ENCODE peak calls at places on chromosomes 3 and 15, in six cellular contexts. G, E, H, O, M and L are unnamed samples.
A peak's percentile ranks its signal among the peaks of the same experiment; 100 is the strongest.

GRCh38 chr15:70259640-70260066 is 161.9 kb upstream of the TLE3 start:
- DNase-seq in G (no peak), E (no peak), H (no peak), O (no peak), M (no peak), L (no peak)

GRCh38 chr3:160381470-160381869 is 17.6 kb downstream of the IFT80 start:
- DNase-seq in G (no peak), E (no peak), H (no peak), O (no peak), M (peak; percentile 43), L (no peak)

GRCh38 chr15:85033148-85033547 is 51.5 kb downstream of the PDE8A start:
- DNase-seq in G (no peak), E (no peak), H (no peak), O (no peak), M (no peak), L (no peak)

GRCh38 chr3:116939091-116939490 is 229.5 kb downstream of the TUSC7 start:
- DNase-seq in G (peak; percentile 53), E (no peak), H (no peak), O (no peak), M (no peak), L (no peak)

GRCh38 chr3:16181361-16181760 is 6.9 kb downstream of the GALNT15 start:
- DNase-seq in G (peak; percentile 17), E (peak; percentile 93), H (no peak), O (peak; percentile 81), M (peak; percentile 53), L (no peak)

GRCh38 chr3:9439331-9439730 is 41.9 kb downstream of the SETD5 start:
- DNase-seq in G (no peak), E (no peak), H (no peak), O (no peak), M (no peak), L (no peak)

GRCh38 chr3:87478716-87479115 is 202.3 kb upstream of the POU1F1 start:
- DNase-seq in G (no peak), E (no peak), H (no peak), O (no peak), M (no peak), L (no peak)

GRCh38 chr15:60787737-60788513 is 309.0 kb upstream of the ICE2 start:
- DNase-seq in G (peak; percentile 20), E (no peak), H (peak; percentile 52), O (no peak), M (no peak), L (no peak)

GRCh38 chr15:35439291-35439690 is 106.7 kb downstream of the DPH6 start:
- DNase-seq in G (no peak), E (no peak), H (no peak), O (no peak), M (peak; percentile 75), L (no peak)

GRCh38 chr3:184981071-184981470 is 169.1 kb downstream of the VPS8 start:
- DNase-seq in G (peak; percentile 62), E (no peak), H (no peak), O (no peak), M (no peak), L (no peak)

GRCh38 chr15:70632079-70632850 is 131.1 kb downstream of the UACA start:
- DNase-seq in G (no peak), E (no peak), H (no peak), O (no peak), M (no peak), L (no peak)

GRCh38 chr3:169659858-169660614 is 3.5 kb downstream of the MECOM start:
- DNase-seq in G (no peak), E (no peak), H (no peak), O (no peak), M (no peak), L (peak; percentile 18)

GRCh38 chr3:4972652-4973643 is 6.3 kb upstream of the BHLHE40 start:
- DNase-seq in G (no peak), E (no peak), H (no peak), O (no peak), M (no peak), L (no peak)

DNA sequence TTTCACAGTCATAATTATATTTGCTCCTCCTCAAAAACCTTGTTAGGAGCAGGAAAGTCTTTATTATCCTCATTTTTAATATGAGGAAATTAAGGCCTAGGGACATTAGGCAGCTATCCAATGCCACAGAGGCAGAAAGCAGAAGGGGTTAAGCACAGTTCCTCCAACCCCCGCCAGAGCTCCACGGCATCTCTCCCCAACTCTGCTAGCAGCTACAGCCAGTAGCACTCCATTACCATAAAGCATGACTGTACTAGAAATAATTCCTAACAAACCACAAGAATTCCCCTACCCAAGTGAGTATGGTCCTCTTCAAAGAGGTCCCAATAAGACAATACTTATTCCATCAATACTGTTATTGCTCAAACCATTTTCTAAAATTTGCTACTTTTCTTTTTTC is 9.8 kb downstream of the HEG1 start:
- DNase-seq in G (no peak), E (no peak), H (no peak), O (no peak), M (peak; percentile 62), L (no peak)
- TF ChIP-seq CTCF in G (no peak), E (no peak), H (no peak), O (no peak), M (peak; percentile 57), L (no peak)

GRCh38 chr15:59746777-59747176 is 57.7 kb upstream of the BNIP2 start:
- DNase-seq in G (no peak), E (no peak), H (no peak), O (no peak), M (no peak), L (no peak)

DNA sequence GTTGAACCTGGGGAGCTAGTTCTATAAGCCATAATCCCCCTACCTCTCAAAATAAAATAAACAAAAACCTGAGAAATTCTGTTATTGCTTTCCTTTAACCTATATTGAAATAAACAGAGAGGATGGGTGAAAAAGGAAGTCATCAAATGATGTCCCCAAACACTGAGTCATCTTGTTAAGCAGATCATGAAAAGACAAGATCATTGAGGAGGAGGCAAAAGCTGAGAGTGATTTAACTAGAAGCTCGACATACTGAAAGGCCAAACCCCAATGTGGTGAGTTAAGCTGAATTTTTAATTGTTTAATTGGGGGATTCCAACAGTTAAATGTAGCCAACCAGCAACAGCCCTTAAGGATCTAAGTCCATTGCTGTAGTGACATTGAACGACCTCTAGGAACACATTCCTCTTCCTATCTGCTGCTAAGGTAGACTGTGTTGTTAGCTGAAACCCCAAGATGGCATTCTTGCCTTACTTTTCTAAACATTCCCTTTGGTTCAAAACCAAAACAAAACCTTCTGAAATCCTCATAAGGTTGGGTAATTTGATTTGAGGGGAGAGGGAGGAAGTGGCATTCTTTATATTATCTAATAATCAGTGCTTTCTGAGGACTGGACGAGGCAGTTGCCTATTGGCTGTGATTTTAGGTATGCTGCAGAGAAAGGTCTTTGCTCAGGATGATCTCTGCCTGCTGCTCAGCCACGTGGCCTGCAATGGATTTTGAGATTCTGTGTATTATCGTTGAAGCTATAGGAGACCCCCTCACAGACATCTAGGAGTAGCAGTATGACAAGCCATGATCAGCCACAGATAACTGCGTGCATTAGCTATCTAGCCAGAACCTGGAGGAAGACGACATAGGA is 62.7 kb upstream of the BNIP2 start:
- DNase-seq in G (no peak), E (no peak), H (no peak), O (no peak), M (peak; percentile 3), L (no peak)
- TF ChIP-seq CTCF in G (no peak), E (no peak), H (peak; percentile 89), O (no peak), M (peak; percentile 27), L (no peak)

DNA sequence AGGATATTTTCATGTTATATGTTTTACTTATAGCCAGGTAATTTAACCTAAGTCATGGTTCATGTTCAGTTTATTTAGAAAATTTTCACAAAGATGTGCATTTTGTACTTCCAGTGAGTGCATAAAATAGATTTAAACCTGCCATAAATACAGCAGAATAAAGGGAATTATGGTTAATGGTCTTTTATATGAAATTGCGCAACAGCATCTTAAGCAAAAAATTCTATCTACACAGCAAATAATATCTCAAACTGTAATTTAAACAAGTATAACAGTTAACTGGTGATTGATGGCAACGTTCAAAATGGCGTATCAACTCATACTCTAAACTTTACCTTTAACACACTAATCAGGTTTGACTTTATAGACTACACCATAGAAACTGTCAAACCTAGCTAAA is 97.6 kb downstream of the ROBO1 start:
- DNase-seq in G (no peak), E (no peak), H (no peak), O (no peak), M (no peak), L (no peak)
- TF ChIP-seq CTCF in G (no peak), E (no peak), H (no peak), O (no peak), M (no peak), L (no peak)

GRCh38 chr15:29268706-29269484 is 727 bp downstream of the NSMCE3 start:
- DNase-seq in G (peak; percentile 48), E (peak; percentile 70), H (peak; percentile 54), O (peak; percentile 36), M (peak; percentile 37), L (no peak)

GRCh38 chr15:29270976-29271375 is 1.4 kb upstream of the NSMCE3 start:
- DNase-seq in G (no peak), E (no peak), H (no peak), O (no peak), M (no peak), L (no peak)

GRCh38 chr15:29272219-29272618 is 2.6 kb upstream of the NSMCE3 start:
- DNase-seq in G (no peak), E (no peak), H (no peak), O (no peak), M (no peak), L (no peak)

GRCh38 chr15:29270169-29270955 is 740 bp upstream of the NSMCE3 start:
- DNase-seq in G (peak; percentile 21), E (no peak), H (no peak), O (no peak), M (peak; percentile 54), L (peak; percentile 19)

DNA sequence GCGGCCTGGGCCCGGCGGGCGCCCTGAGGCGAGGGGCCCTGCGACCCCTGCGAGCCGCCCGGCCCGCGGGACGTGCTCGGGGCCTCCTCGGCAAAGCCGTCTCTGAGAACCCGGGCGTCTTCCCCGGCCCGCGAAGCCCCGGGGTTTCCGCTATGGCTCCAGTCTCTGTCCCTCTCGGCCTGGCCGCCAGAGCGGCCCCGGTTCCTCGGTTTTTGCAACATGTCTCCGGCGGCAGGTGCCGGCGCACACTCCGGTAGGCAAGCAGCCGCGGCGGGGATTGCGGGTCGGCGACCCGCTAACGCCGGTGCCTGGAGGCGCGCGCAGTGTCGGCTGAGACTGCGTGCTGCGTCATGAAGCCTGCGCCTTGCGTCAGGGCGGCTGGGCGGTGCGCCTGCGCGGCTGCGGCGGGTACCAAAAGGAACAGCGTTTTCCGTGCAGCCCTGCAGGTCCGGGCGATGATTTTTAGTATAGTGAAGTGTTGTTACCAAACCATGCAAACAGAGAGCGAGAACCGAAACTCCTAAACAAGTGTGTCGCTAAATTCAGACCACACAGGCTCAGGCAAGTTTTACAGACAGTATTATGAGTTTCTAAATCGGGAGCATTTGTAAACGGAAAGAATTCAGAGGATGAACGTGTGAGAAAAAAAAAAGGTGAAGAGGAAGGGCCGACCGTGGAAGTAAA is at the start of gene NSMCE3:
- DNase-seq in G (peak; percentile 91), E (peak; percentile 92), H (peak; percentile 92), O (peak; percentile 92), M (peak; percentile 91), L (peak; percentile 93)
- TF ChIP-seq CTCF in G (no peak), E (no peak), H (no peak), O (no peak), M (no peak), L (no peak)

DNA sequence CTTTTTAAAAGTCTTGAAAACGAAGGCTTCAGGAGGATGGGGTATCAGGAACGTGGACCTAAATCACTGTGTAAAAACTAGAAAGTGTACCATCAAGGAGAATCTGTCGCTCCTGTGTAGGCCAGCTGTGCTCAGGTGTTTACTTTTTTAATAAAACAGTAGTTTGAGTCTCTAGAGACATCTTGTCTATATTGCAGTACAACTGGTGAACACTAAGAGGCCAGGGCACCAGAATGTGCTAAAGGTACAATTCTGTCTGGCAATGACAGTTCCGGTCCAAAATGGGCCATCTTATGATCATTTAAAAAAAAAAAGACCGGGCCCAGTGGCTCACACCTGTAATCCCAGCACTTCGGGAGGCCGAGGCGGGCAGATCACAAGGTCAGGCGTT is 61.8 kb upstream of the MCF2L2 start:
- DNase-seq in G (no peak), E (no peak), H (no peak), O (no peak), M (no peak), L (no peak)
- TF ChIP-seq CTCF in G (no peak), E (no peak), H (no peak), O (no peak), M (no peak), L (no peak)